ENCODE peak calls at places on chromosomes 5 and 9, in four cellular contexts. X is AG04450, K is globus pallidus, U is H7. M is an unnamed sample.
A peak's percentile ranks its signal among the peaks of the same experiment; 100 is the strongest.

GRCh38 chr9:18477121-18477705 is 3.3 kb downstream of the ADAMTSL1 start:
- DNase-seq in X (no peak), K (no peak), U (no peak), M (no peak)

GRCh38 chr5:96331210-96331609 is 101.8 kb downstream of the PCSK1 start:
- DNase-seq in X (no peak), K (no peak), U (no peak), M (no peak)

GRCh38 chr9:114905160-114905940 is 25.0 kb downstream of the TNFSF8 start:
- DNase-seq in X (no peak), K (no peak), U (no peak), M (no peak)

GRCh38 chr9:131395027-131395744 is 1.3 kb downstream of the PRRC2B start:
- DNase-seq in X (no peak), K (no peak), U (peak; percentile 70), M (no peak)

GRCh38 chr5:137733011-137733410 is 2.9 kb downstream of the KLHL3 start:
- DNase-seq in X (no peak), K (no peak), U (no peak), M (no peak)

GRCh38 chr5:102792705-102793104 is 37.6 kb downstream of the PAM start:
- DNase-seq in X (no peak), K (no peak), U (no peak), M (no peak)

GRCh38 chr9:130106860-130107848 is 53.4 kb downstream of the GPR107 start:
- DNase-seq in X (peak; percentile 74), K (peak; percentile 78), U (peak; percentile 82), M (peak; percentile 91)

GRCh38 chr5:40401281-40401680 is 278.4 kb upstream of the PTGER4 start:
- DNase-seq in X (no peak), K (no peak), U (no peak), M (no peak)

GRCh38 chr9:125437771-125438221 is 176.2 kb downstream of the GAPVD1 start:
- DNase-seq in X (no peak), K (no peak), U (no peak), M (no peak)

M was measured in dorsolateral prefrontal cortex.